ENCODE peak calls at places on chromosomes 3 and 15, in nine cellular contexts. Q, F, J, Y, C, W, R, A and L are unnamed samples.

GRCh38 chr3:171088496-171088895 is 62.0 kb upstream of the SLC2A2 start:
- DNase-seq in F (peak), J (no peak), W (no peak), Q (no peak), C (no peak), Y (no peak), R (no peak), A (no peak), L (no peak)

GRCh38 chr3:185824467-185825378 is at the start of gene IGF2BP2:
- DNase-seq in C (no peak), R (no peak), Q (peak), J (peak), A (peak), W (peak), F (peak), Y (peak), L (no peak)

GRCh38 chr3:127820221-127820870 is 2.0 kb downstream of the MGLL start:
- DNase-seq in F (peak), W (no peak), J (peak), R (no peak), C (no peak), Y (no peak), A (no peak), Q (peak), L (peak)

GRCh38 chr3:49701388-49702077 is 12.2 kb downstream of the RNF123 start:
- DNase-seq in R (no peak), F (no peak), J (no peak), A (no peak), W (no peak), C (no peak), Y (no peak), Q (no peak), L (no peak)

GRCh38 chr3:128956440-128956839 is 37.4 kb downstream of the CFAP92 start:
- DNase-seq in C (no peak), W (no peak), R (no peak), J (no peak), A (no peak), Q (no peak), Y (no peak), F (no peak), L (no peak)

GRCh38 chr3:59185586-59186381 is 136.0 kb upstream of the CFAP20DC start:
- DNase-seq in Q (peak), A (no peak), W (no peak), J (peak), Y (no peak), F (peak), C (no peak), R (no peak), L (no peak)

GRCh38 chr3:195696632-195697278 is 24.0 kb upstream of the MUC20 start:
- DNase-seq in C (no peak), F (no peak), A (no peak), J (no peak), Q (no peak), Y (no peak), R (no peak), W (no peak), L (no peak)

GRCh38 chr15:98905981-98906711 is 101.4 kb downstream of the PGPEP1L start:
- DNase-seq in J (peak), W (no peak), Y (no peak), F (no peak), C (no peak), R (no peak), Q (peak), A (no peak), L (no peak)

GRCh38 chr15:67444100-67444499 is 76.8 kb upstream of the C15orf61 start:
- DNase-seq in Q (peak), F (no peak), W (no peak), C (no peak), R (no peak), A (no peak), J (peak), Y (no peak), L (no peak)

GRCh38 chr3:150146891-150147761 is 176.4 kb upstream of the PFN2 start:
- DNase-seq in R (no peak), Q (peak), F (peak), W (no peak), C (no peak), Y (peak), J (peak), A (no peak), L (no peak)

GRCh38 chr15:56798639-56799038 is 65.3 kb upstream of the ZNF280D start:
- DNase-seq in C (peak), J (peak), Q (no peak), W (no peak), A (no peak), F (peak), Y (no peak), R (no peak), L (peak)